ENCODE peak calls at places on chromosome X, in eight cellular contexts. C is AG04449, J is astrocyte of the spinal cord, H is psoas muscle, W is HepG2, O is GM23338, X is stomach, F is activated B cell treated with CpG ODN at 0.5 μM for 24 hours. P is an unnamed sample.
A peak's percentile ranks its signal among the peaks of the same experiment; 100 is the strongest.

GRCh38 chrX:124098089-124098488 is 136.6 kb downstream of the STAG2 start:
- DNase-seq in W (peak; percentile 9), C (no peak), H (no peak), J (peak; percentile 35), F (no peak), X (no peak), O (peak; percentile 27), P (no peak)

GRCh38 chrX:137565921-137566745 is at the start of gene ZIC3:
- DNase-seq in H (peak; percentile 65), W (no peak), O (peak; percentile 80), X (peak; percentile 63), F (no peak), C (no peak), J (peak; percentile 80), P (no peak)

GRCh38 chrX:37077646-37078433 is 69.7 kb downstream of the FAM47C start:
- DNase-seq in O (no peak), J (no peak), W (no peak), C (no peak), H (no peak), F (no peak), X (no peak), P (no peak)

GRCh38 chrX:115949900-115950822 is 220.4 kb upstream of the AGTR2 start:
- DNase-seq in J (no peak), O (peak; percentile 46), C (no peak), F (no peak), X (peak; percentile 63), W (peak; percentile 33), H (no peak), P (no peak)

GRCh38 chrX:111270339-111270738 is at the start of gene CAPN6:
- DNase-seq in F (no peak), J (no peak), W (no peak), O (peak; percentile 69), X (peak; percentile 38), C (no peak), H (peak; percentile 9), P (peak; percentile 27)

GRCh38 chrX:57367649-57368048 is 81.1 kb downstream of the FAAH2 start:
- DNase-seq in C (no peak), W (peak; percentile 0), H (no peak), J (no peak), X (no peak), F (no peak), O (no peak), P (no peak)

GRCh38 chrX:33032700-33033099 is 178.6 kb downstream of the DMD start:
- DNase-seq in C (no peak), H (no peak), X (no peak), O (no peak), J (no peak), W (no peak), F (no peak), P (no peak)

GRCh38 chrX:42540150-42540549 is 237.8 kb downstream of the PPP1R2C start:
- DNase-seq in H (no peak), C (no peak), F (no peak), J (no peak), W (no peak), O (no peak), X (no peak), P (no peak)

GRCh38 chrX:115560978-115561604 is at the start of gene PLS3:
- DNase-seq in J (peak; percentile 85), W (peak; percentile 77), C (no peak), O (peak; percentile 87), X (peak; percentile 76), F (no peak), H (peak; percentile 80), P (peak; percentile 86)

GRCh38 chrX:137195991-137196390 is 162.2 kb upstream of the GPR101 start:
- DNase-seq in F (no peak), H (no peak), C (no peak), X (no peak), O (no peak), W (no peak), J (peak; percentile 39), P (no peak)

DNA sequence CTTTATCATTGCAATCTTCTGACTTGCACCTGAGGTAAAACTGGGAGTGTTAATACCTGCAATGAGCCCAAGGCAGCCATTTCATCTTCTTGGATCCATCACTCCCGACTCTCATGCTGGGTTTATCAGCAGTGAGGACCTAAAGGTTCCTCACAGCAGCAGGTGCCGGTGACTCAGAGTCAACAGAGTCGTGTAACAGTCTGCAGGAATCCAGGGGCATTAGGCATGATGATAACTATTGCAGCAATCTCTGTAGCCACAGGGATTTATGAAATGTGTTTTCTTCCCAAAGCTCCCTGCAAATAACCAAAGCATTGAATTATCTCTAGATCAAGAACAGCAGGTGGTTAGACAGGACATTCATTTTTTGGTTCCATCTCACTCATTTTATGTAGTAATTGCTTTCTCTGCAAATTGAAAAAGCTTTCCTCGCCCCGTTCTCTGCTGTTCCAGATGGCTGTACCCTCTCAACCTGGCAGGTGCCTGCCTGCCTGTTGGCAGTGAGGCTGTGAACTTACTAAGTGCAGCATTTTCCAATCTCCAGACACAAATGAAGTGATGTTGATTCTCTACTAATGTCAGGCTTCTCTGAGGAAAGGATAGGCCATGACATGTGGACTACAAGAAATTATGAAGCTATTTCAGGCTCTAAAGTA is 48.1 kb upstream of the TSPAN7 start:
- DNase-seq in H (peak; percentile 10), X (no peak), J (no peak), O (no peak), F (no peak), C (no peak), W (peak; percentile 0), P (no peak)
- TF ChIP-seq CTCF in H (no peak), X (no peak), J (no peak), O (no peak), F (no peak), C (no peak), W (no peak), P (no peak)

GRCh38 chrX:2903366-2903765 is 25.8 kb downstream of the ARSD start:
- DNase-seq in J (no peak), F (no peak), H (no peak), C (no peak), W (no peak), X (no peak), O (no peak), P (no peak)
- TF ChIP-seq CTCF in J (peak; percentile 17), F (no peak), H (no peak), C (no peak), W (peak; percentile 45), X (no peak), O (peak; percentile 17), P (no peak)

GRCh38 chrX:22171287-22172060 is 101.2 kb upstream of the CBLL2 start:
- DNase-seq in C (no peak), W (no peak), X (no peak), H (no peak), O (peak; percentile 10), J (no peak), F (no peak), P (no peak)
- TF ChIP-seq CTCF in C (no peak), W (no peak), X (no peak), H (no peak), O (no peak), J (no peak), F (no peak), P (no peak)

GRCh38 chrX:80285131-80285773 is 135.0 kb upstream of the TENT5D start:
- DNase-seq in F (no peak), J (peak; percentile 1), H (no peak), W (peak; percentile 8), C (no peak), X (no peak), O (peak; percentile 61), P (no peak)
- TF ChIP-seq CTCF in F (no peak), J (no peak), H (peak; percentile 27), W (peak; percentile 72), C (no peak), X (no peak), O (peak; percentile 74), P (no peak)

DNA sequence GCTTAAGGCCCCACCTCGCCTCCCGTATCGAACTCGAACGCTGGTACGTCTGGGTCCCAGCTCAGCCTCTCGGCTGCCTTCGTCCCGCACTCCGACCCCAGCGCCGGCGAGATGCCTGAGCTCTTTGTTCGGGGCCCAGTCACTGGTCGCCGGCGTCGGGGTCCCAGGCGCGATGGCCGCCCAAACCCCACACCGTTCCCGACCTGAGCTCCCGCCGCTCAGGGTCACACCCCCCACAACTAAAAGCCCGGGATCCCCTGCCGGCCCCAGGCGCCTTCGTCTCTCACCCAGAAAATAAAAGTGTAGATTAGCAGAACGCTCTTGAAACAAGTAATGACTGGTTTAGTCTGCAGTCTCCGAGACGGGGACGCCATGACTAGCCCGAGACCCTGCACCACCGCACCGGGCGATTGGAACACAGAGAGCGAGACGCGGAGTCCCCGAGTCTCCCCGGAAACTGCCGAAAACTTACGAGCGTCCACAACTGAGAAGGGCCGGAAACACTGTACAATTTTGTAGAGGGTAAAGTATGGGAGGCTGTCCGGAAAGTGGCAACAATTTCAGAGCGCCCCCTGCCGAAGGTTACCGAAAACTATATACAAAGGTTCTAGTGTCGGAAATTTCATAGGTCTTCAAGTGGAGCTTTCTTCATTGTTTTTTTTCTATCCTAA is at the start of gene TSPAN6:
- DNase-seq in X (peak; percentile 77), H (peak; percentile 77), O (peak; percentile 87), C (no peak), J (peak; percentile 89), F (peak; percentile 46), W (peak; percentile 86), P (peak; percentile 84)
- TF ChIP-seq CTCF in X (no peak), H (peak; percentile 33), O (peak; percentile 49), C (peak; percentile 33), J (peak; percentile 53), F (no peak), W (peak; percentile 67), P (peak; percentile 55)

DNA sequence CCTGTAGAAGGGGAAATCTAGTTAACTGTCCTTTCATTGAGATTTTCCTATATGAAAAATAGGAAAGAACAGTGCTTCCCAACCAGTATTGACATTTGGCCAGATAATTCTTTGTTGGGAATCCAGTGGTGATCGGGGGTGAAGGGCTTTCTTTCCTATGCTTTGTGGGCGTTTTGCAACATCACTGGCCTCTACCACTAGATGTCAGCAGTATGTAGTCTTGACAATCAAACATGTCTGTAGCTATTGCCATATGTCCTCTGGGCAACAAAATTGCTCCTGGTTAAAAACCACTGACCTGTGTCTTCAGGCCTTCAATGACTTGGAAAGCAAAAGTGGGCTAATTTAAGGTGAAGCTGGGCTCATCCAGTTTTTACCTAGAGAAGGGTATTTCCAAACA is 658.5 kb downstream of the DACH2 start:
- DNase-seq in O (peak; percentile 56), X (no peak), W (peak; percentile 6), H (no peak), C (no peak), F (no peak), J (no peak), P (no peak)
- TF ChIP-seq CTCF in O (peak; percentile 69), X (no peak), W (peak; percentile 50), H (peak; percentile 26), C (no peak), F (no peak), J (peak; percentile 13), P (no peak)

P was measured in mesothelial cell of epicardium.